ENCODE peak calls at places on chromosomes 6 and 20, in six cellular contexts. One of them, this sample, is unnamed.

GRCh38 chr6:116531675-116532570 is 13.6 kb downstream of the TRAPPC3L start:
- DNase-seq in transverse colon: peak
- DNase-seq in Panc1: peak
- DNase-seq in tibial artery: peak
- DNase-seq in fibroblast of the aortic adventitia: peak
- DNase-seq in cardiac fibroblast: peak
- DNase-seq in this sample: peak

GRCh38 chr6:2706482-2706881 is 44.2 kb downstream of the MYLK4 start:
- DNase-seq in transverse colon: no peak
- DNase-seq in Panc1: no peak
- DNase-seq in tibial artery: no peak
- DNase-seq in fibroblast of the aortic adventitia: no peak
- DNase-seq in cardiac fibroblast: no peak
- DNase-seq in this sample: no peak

GRCh38 chr6:80341330-80341729 is 234.9 kb downstream of the BCKDHB start:
- DNase-seq in transverse colon: no peak
- DNase-seq in Panc1: no peak
- DNase-seq in tibial artery: no peak
- DNase-seq in fibroblast of the aortic adventitia: peak
- DNase-seq in cardiac fibroblast: peak
- DNase-seq in this sample: peak

GRCh38 chr6:56749632-56750151 is 107.0 kb upstream of the DST start:
- DNase-seq in transverse colon: no peak
- DNase-seq in Panc1: peak
- DNase-seq in tibial artery: no peak
- DNase-seq in fibroblast of the aortic adventitia: peak
- DNase-seq in cardiac fibroblast: peak
- DNase-seq in this sample: peak

GRCh38 chr6:43215066-43215465 is 14.2 kb downstream of the DNPH1 start:
- DNase-seq in transverse colon: no peak
- DNase-seq in Panc1: no peak
- DNase-seq in tibial artery: no peak
- DNase-seq in fibroblast of the aortic adventitia: no peak
- DNase-seq in cardiac fibroblast: no peak
- DNase-seq in this sample: no peak

GRCh38 chr6:21037453-21037852 is 503.2 kb downstream of the CDKAL1 start:
- DNase-seq in transverse colon: no peak
- DNase-seq in Panc1: no peak
- DNase-seq in tibial artery: no peak
- DNase-seq in fibroblast of the aortic adventitia: no peak
- DNase-seq in cardiac fibroblast: no peak
- DNase-seq in this sample: no peak

GRCh38 chr6:22821664-22822320 is 252.4 kb downstream of the HDGFL1 start:
- DNase-seq in transverse colon: no peak
- DNase-seq in Panc1: no peak
- DNase-seq in tibial artery: no peak
- DNase-seq in fibroblast of the aortic adventitia: peak
- DNase-seq in cardiac fibroblast: peak
- DNase-seq in this sample: peak

GRCh38 chr6:165184192-165184979 is 125.0 kb downstream of the C6orf118 start:
- DNase-seq in transverse colon: no peak
- DNase-seq in Panc1: no peak
- DNase-seq in tibial artery: no peak
- DNase-seq in fibroblast of the aortic adventitia: peak
- DNase-seq in cardiac fibroblast: peak
- DNase-seq in this sample: peak

GRCh38 chr20:59661621-59662020 is 57.3 kb downstream of the PHACTR3 start:
- DNase-seq in transverse colon: no peak
- DNase-seq in Panc1: no peak
- DNase-seq in tibial artery: no peak
- DNase-seq in fibroblast of the aortic adventitia: no peak
- DNase-seq in cardiac fibroblast: no peak
- DNase-seq in this sample: no peak

GRCh38 chr6:121055572-121056163 is 278.6 kb downstream of the TBC1D32 start:
- DNase-seq in transverse colon: no peak
- DNase-seq in Panc1: peak
- DNase-seq in tibial artery: no peak
- DNase-seq in fibroblast of the aortic adventitia: peak
- DNase-seq in cardiac fibroblast: peak
- DNase-seq in this sample: peak
- TF ChIP-seq CTCF in transverse colon: peak
- TF ChIP-seq CTCF in Panc1: peak
- TF ChIP-seq CTCF in tibial artery: peak
- TF ChIP-seq CTCF in fibroblast of the aortic adventitia: peak
- TF ChIP-seq CTCF in cardiac fibroblast: peak
- TF ChIP-seq CTCF in this sample: peak

GRCh38 chr6:130700397-130700796 is 126.8 kb upstream of the SMLR1 start:
- DNase-seq in transverse colon: no peak
- DNase-seq in Panc1: no peak
- DNase-seq in tibial artery: no peak
- DNase-seq in fibroblast of the aortic adventitia: no peak
- DNase-seq in cardiac fibroblast: no peak
- DNase-seq in this sample: no peak

GRCh38 chr6:130697661-130698535 is 129.3 kb upstream of the SMLR1 start:
- DNase-seq in transverse colon: peak
- DNase-seq in Panc1: peak
- DNase-seq in tibial artery: peak
- DNase-seq in fibroblast of the aortic adventitia: peak
- DNase-seq in cardiac fibroblast: peak
- DNase-seq in this sample: peak

GRCh38 chr6:130693944-130694343 is 133.3 kb upstream of the SMLR1 start:
- DNase-seq in transverse colon: no peak
- DNase-seq in Panc1: no peak
- DNase-seq in tibial artery: no peak
- DNase-seq in fibroblast of the aortic adventitia: no peak
- DNase-seq in cardiac fibroblast: no peak
- DNase-seq in this sample: no peak

GRCh38 chr6:130694617-130695016 is 132.6 kb upstream of the SMLR1 start:
- DNase-seq in transverse colon: no peak
- DNase-seq in Panc1: no peak
- DNase-seq in tibial artery: no peak
- DNase-seq in fibroblast of the aortic adventitia: peak
- DNase-seq in cardiac fibroblast: no peak
- DNase-seq in this sample: peak

DNA sequence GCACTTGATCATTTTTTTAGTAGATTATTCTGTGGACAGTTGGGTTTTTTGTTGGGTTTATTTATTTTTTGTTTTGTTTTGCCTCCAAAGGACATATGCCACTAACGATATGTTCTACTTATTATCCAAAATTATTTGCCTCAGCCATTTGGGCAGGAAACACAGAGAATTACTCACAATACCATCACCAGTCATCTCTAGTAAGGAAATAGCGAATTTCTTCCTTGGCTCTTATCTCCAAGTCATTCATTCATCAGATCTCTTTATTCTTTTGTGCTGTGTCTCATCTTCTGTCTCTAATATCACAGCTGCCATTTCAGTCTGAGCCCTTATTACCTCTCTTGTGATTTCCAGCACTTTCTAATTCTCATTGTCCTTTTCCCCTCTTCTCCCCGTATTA is 130.4 kb upstream of the SMLR1 start:
- DNase-seq in transverse colon: no peak
- DNase-seq in Panc1: no peak
- DNase-seq in tibial artery: no peak
- DNase-seq in fibroblast of the aortic adventitia: peak
- DNase-seq in cardiac fibroblast: no peak
- DNase-seq in this sample: peak
- TF ChIP-seq CTCF in transverse colon: no peak
- TF ChIP-seq CTCF in Panc1: no peak
- TF ChIP-seq CTCF in tibial artery: no peak
- TF ChIP-seq CTCF in fibroblast of the aortic adventitia: no peak
- TF ChIP-seq CTCF in cardiac fibroblast: no peak
- TF ChIP-seq CTCF in this sample: no peak

GRCh38 chr20:62540504-62540903 is 64.7 kb upstream of the GATA5 start:
- DNase-seq in transverse colon: no peak
- DNase-seq in Panc1: no peak
- DNase-seq in tibial artery: no peak
- DNase-seq in fibroblast of the aortic adventitia: no peak
- DNase-seq in cardiac fibroblast: no peak
- DNase-seq in this sample: no peak
- TF ChIP-seq CTCF in transverse colon: no peak
- TF ChIP-seq CTCF in Panc1: no peak
- TF ChIP-seq CTCF in tibial artery: no peak
- TF ChIP-seq CTCF in fibroblast of the aortic adventitia: no peak
- TF ChIP-seq CTCF in cardiac fibroblast: no peak
- TF ChIP-seq CTCF in this sample: no peak

DNA sequence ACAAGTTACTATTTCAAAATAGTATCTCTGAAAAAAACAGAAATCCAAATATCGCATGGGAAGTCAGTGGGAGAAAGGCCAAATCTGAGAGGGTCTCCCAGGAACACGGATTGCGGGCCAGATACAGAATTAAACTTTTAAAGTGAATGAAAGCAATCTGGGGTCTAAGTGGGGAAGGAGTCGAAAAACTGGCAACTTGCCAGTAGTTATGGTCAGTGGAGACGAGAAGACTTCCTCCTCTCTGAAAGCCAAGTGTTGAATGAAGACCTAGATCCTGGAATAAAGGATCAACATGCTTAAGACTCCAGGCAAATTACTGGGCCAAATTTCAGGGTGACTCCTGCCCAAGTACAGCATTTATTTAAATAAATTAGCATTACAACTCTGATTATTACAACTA is 123.6 kb downstream of the BFSP1 start:
- DNase-seq in transverse colon: no peak
- DNase-seq in Panc1: no peak
- DNase-seq in tibial artery: no peak
- DNase-seq in fibroblast of the aortic adventitia: no peak
- DNase-seq in cardiac fibroblast: no peak
- DNase-seq in this sample: no peak
- TF ChIP-seq CTCF in transverse colon: no peak
- TF ChIP-seq CTCF in Panc1: no peak
- TF ChIP-seq CTCF in tibial artery: no peak
- TF ChIP-seq CTCF in fibroblast of the aortic adventitia: no peak
- TF ChIP-seq CTCF in cardiac fibroblast: no peak
- TF ChIP-seq CTCF in this sample: no peak

This sample was measured in fibroblast of mammary gland.